ENCODE peak calls at places on chromosomes 16 and 17, in ten cellular contexts. U, C, H, Y, L, P, M, V, G and A are unnamed samples.

GRCh38 chr17:34300652-34301390 is 15.3 kb downstream of the CCL11 start:
- DNase-seq in C (no peak), G (no peak), P (no peak), Y (no peak), L (peak; percentile 9), V (no peak), U (no peak), H (no peak), M (no peak), A (no peak)

GRCh38 chr16:66517586-66518263 is 32.2 kb downstream of the TK2 start:
- DNase-seq in V (no peak), M (peak; percentile 50), U (no peak), H (no peak), P (no peak), G (no peak), Y (no peak), C (peak; percentile 12), L (peak; percentile 28), A (peak; percentile 62)

GRCh38 chr17:55163408-55163807 is 101.4 kb upstream of the HLF start:
- DNase-seq in V (no peak), G (no peak), H (no peak), Y (no peak), L (no peak), P (no peak), U (no peak), M (no peak), C (no peak), A (no peak)

GRCh38 chr17:16378631-16379282 is 2.1 kb upstream of the UBB start:
- DNase-seq in V (no peak), M (no peak), U (no peak), H (no peak), Y (no peak), L (no peak), C (no peak), G (no peak), P (peak; percentile 59), A (no peak)

GRCh38 chr17:74042744-74043486 is 160.6 kb upstream of the RPL38 start:
- DNase-seq in G (peak; percentile 3), H (no peak), Y (peak; percentile 62), M (no peak), P (peak; percentile 45), L (no peak), U (no peak), C (no peak), V (no peak), A (no peak)

GRCh38 chr17:38452719-38453118 is 24.5 kb downstream of the ARHGAP23 start:
- DNase-seq in H (no peak), P (no peak), V (no peak), C (peak; percentile 72), M (no peak), Y (no peak), L (peak; percentile 46), U (no peak), G (no peak), A (no peak)

GRCh38 chr16:2787406-2787805 is at the start of gene PRSS33:
- DNase-seq in C (no peak), V (no peak), P (no peak), M (no peak), L (no peak), U (no peak), Y (no peak), G (no peak), H (no peak), A (no peak)

GRCh38 chr16:77589071-77589755 is 133.1 kb upstream of the NUDT7 start:
- DNase-seq in M (no peak), L (no peak), U (no peak), P (no peak), H (no peak), Y (no peak), G (no peak), C (no peak), V (no peak), A (no peak)

GRCh38 chr17:55466671-55467070 is 44.6 kb downstream of the SMIM36 start:
- DNase-seq in V (no peak), Y (no peak), C (no peak), P (peak; percentile 53), L (no peak), M (no peak), U (no peak), H (no peak), G (no peak), A (no peak)

GRCh38 chr17:32319548-32319905 is 22.4 kb downstream of the C17orf75 start:
- DNase-seq in H (peak; percentile 75), U (peak; percentile 31), L (peak; percentile 69), V (peak; percentile 72), Y (peak; percentile 87), P (peak; percentile 89), C (peak; percentile 93), M (peak; percentile 78), G (peak; percentile 59), A (peak; percentile 70)

GRCh38 chr17:31508310-31509094 is 117.0 kb downstream of the RAB11FIP4 start:
- DNase-seq in P (no peak), U (no peak), M (no peak), C (peak; percentile 45), H (no peak), G (peak; percentile 95), Y (peak; percentile 62), V (peak; percentile 68), L (no peak), A (no peak)

GRCh38 chr16:83727018-83727417 is 80.8 kb upstream of the HSBP1 start:
- DNase-seq in G (no peak), V (no peak), H (peak; percentile 97), L (no peak), C (no peak), Y (no peak), U (no peak), P (no peak), M (no peak), A (no peak)

GRCh38 chr17:20262116-20262977 is 205.0 kb downstream of the LGALS9B start:
- DNase-seq in H (no peak), Y (no peak), C (no peak), M (no peak), V (no peak), L (no peak), P (no peak), U (no peak), G (peak; percentile 29), A (no peak)

GRCh38 chr16:84198401-84198800 is 7.4 kb downstream of the ADAD2 start:
- DNase-seq in P (no peak), C (no peak), G (no peak), Y (no peak), M (no peak), V (no peak), L (no peak), U (no peak), H (no peak), A (no peak)

GRCh38 chr16:82368041-82368440 is 198.0 kb upstream of the MPHOSPH6 start:
- DNase-seq in U (no peak), L (peak; percentile 68), H (no peak), V (peak; percentile 15), Y (no peak), C (peak; percentile 55), P (peak; percentile 30), M (peak; percentile 50), G (no peak), A (peak; percentile 76)

GRCh38 chr17:72456026-72456569 is 335.3 kb downstream of the SOX9 start:
- DNase-seq in M (no peak), P (no peak), L (no peak), G (no peak), H (no peak), C (peak; percentile 81), V (no peak), Y (no peak), U (no peak), A (no peak)

GRCh38 chr17:76139801-76140660 is 1.0 kb downstream of the FOXJ1 start:
- DNase-seq in M (no peak), C (no peak), Y (peak; percentile 52), G (peak; percentile 42), V (peak; percentile 34), U (no peak), P (no peak), L (peak; percentile 42), H (no peak), A (no peak)

GRCh38 chr16:20799599-20799998 is 6.7 kb downstream of the ERI2 start:
- DNase-seq in P (no peak), L (peak; percentile 46), Y (no peak), V (no peak), H (peak; percentile 65), M (no peak), U (peak; percentile 5), G (peak; percentile 34), C (peak; percentile 31), A (no peak)

GRCh38 chr17:63821809-63822208 is 5.4 kb upstream of the PSMC5 start:
- DNase-seq in M (no peak), U (no peak), V (no peak), Y (no peak), L (no peak), C (no peak), P (no peak), G (no peak), H (no peak), A (no peak)

GRCh38 chr16:52141871-52142270 is 405.1 kb downstream of the TOX3 start:
- DNase-seq in G (no peak), V (no peak), C (no peak), P (no peak), H (no peak), U (no peak), L (peak; percentile 5), Y (no peak), M (no peak), A (no peak)

GRCh38 chr17:64507418-64507766 is 615 bp downstream of the CEP95 start:
- DNase-seq in U (peak; percentile 15), V (no peak), C (peak; percentile 78), G (peak; percentile 85), P (no peak), M (no peak), L (peak; percentile 92), H (peak; percentile 73), Y (peak; percentile 30), A (no peak)

GRCh38 chr17:63838586-63839184 is 3.8 kb downstream of the SMARCD2 start:
- DNase-seq in U (no peak), V (no peak), H (peak; percentile 14), G (no peak), P (peak; percentile 78), M (peak; percentile 93), C (peak; percentile 45), Y (no peak), L (no peak), A (peak; percentile 97)